ENCODE peak calls at places on chromosomes 5 and 9, in six cellular contexts. D, N, Y, K, R and L are unnamed samples.

GRCh38 chr9:126617003-126617739 is 3.4 kb downstream of the LMX1B start:
- DNase-seq in N (no peak), R (no peak), K (no peak), D (no peak), Y (no peak), L (no peak)

GRCh38 chr5:19676895-19677294 is 311.1 kb downstream of the CDH18 start:
- DNase-seq in R (no peak), K (no peak), Y (no peak), N (no peak), D (no peak), L (no peak)

GRCh38 chr5:173391031-173391430 is 62.8 kb upstream of the STC2 start:
- DNase-seq in K (no peak), D (no peak), R (no peak), Y (no peak), N (no peak), L (no peak)

GRCh38 chr5:153043876-153044275 is 446.6 kb upstream of the GRIA1 start:
- DNase-seq in D (no peak), N (no peak), R (no peak), Y (no peak), K (no peak), L (no peak)

GRCh38 chr5:26553079-26553478 is 485.3 kb downstream of the CDH9 start:
- DNase-seq in K (no peak), N (no peak), Y (no peak), R (no peak), D (no peak), L (no peak)

GRCh38 chr5:176817864-176818377 is 7.6 kb downstream of the UNC5A start:
- DNase-seq in D (peak), R (no peak), N (no peak), Y (no peak), K (peak), L (no peak)

GRCh38 chr9:16312116-16312515 is 558.4 kb downstream of the BNC2 start:
- DNase-seq in R (no peak), N (no peak), Y (no peak), K (no peak), D (peak), L (no peak)

GRCh38 chr5:82074968-82075367 is 103.1 kb downstream of the ATG10 start:
- DNase-seq in R (no peak), N (no peak), D (no peak), Y (no peak), K (no peak), L (no peak)